ENCODE peak calls at places on chromosome 4, in ten cellular contexts. J is adipocyte; M is SK-N-SH; W is colonic mucosa; F is fibroblast of lung; H is HepG2; V is SJCRH30; A is A549; U is effector memory CD4-positive, alpha-beta T cell; K is neural progenitor cell. Q is an unnamed sample.

GRCh38 chr4:153348006-153348405 is 3.5 kb downstream of the MND1 start:
- DNase-seq in A (no peak), J (no peak), K (no peak), W (no peak), H (no peak), U (no peak), V (no peak), M (peak; percentile 8), F (peak; percentile 74), Q (no peak)

GRCh38 chr4:38664704-38665401 is 854 bp downstream of the KLF3 start:
- DNase-seq in H (peak; percentile 52), W (peak; percentile 70), J (peak; percentile 67), V (peak; percentile 64), A (peak; percentile 62), U (peak; percentile 18), M (peak; percentile 78), F (peak; percentile 63), K (peak; percentile 88), Q (peak; percentile 71)

GRCh38 chr4:183588169-183588675 is 70.8 kb downstream of the RWDD4 start:
- DNase-seq in K (no peak), A (no peak), M (no peak), W (no peak), V (no peak), J (peak; percentile 8), U (no peak), H (no peak), F (peak; percentile 48), Q (no peak)

GRCh38 chr4:64022560-64022959 is 386.7 kb downstream of the TECRL start:
- DNase-seq in J (no peak), W (no peak), F (no peak), M (no peak), H (no peak), U (no peak), K (no peak), V (no peak), A (no peak), Q (no peak)

GRCh38 chr4:33160126-33160525 is 2440.0 kb downstream of the PCDH7 start:
- DNase-seq in H (no peak), F (no peak), U (no peak), A (peak; percentile 0), W (no peak), K (peak; percentile 29), V (peak; percentile 15), M (no peak), J (peak; percentile 82), Q (no peak)

GRCh38 chr4:119124314-119124713 is 11.3 kb upstream of the MYOZ2 start:
- DNase-seq in V (no peak), U (no peak), H (no peak), A (no peak), F (peak; percentile 85), M (no peak), K (no peak), J (peak; percentile 77), W (no peak), Q (no peak)

GRCh38 chr4:174918058-174918457 is at the start of gene ADAM29:
- DNase-seq in V (no peak), K (no peak), F (no peak), J (no peak), A (no peak), W (no peak), U (no peak), M (no peak), H (no peak), Q (no peak)

GRCh38 chr4:52957791-52958190 is 95.7 kb downstream of the RASL11B start:
- DNase-seq in A (no peak), F (no peak), J (no peak), U (no peak), H (no peak), M (no peak), K (no peak), V (no peak), W (no peak), Q (no peak)

GRCh38 chr4:56677673-56678072 is 3.4 kb downstream of the HOPX start:
- DNase-seq in U (no peak), F (no peak), H (no peak), K (no peak), V (no peak), W (no peak), J (no peak), A (no peak), M (no peak), Q (no peak)

GRCh38 chr4:132483-132882 is 8.2 kb downstream of the ZNF718 start:
- DNase-seq in M (no peak), W (no peak), H (no peak), F (no peak), A (no peak), K (no peak), V (no peak), U (no peak), J (no peak), Q (no peak)

GRCh38 chr4:14807857-14808256 is 194.4 kb upstream of the CPEB2 start:
- DNase-seq in H (no peak), M (no peak), F (no peak), J (no peak), A (no peak), U (no peak), W (no peak), V (no peak), K (no peak), Q (no peak)

GRCh38 chr4:70833701-70834100 is 6.0 kb downstream of the GRSF1 start:
- DNase-seq in J (no peak), V (no peak), H (no peak), K (no peak), M (no peak), U (no peak), W (no peak), A (no peak), F (peak; percentile 36), Q (no peak)

GRCh38 chr4:142719854-142720541 is 126.1 kb downstream of the INPP4B start:
- DNase-seq in U (no peak), K (peak; percentile 8), M (peak; percentile 45), F (peak; percentile 71), H (no peak), A (peak; percentile 29), W (no peak), J (peak; percentile 65), V (no peak), Q (no peak)

GRCh38 chr4:124199755-124200154 is 512.8 kb downstream of the ANKRD50 start:
- DNase-seq in K (no peak), U (no peak), A (no peak), M (no peak), W (no peak), H (no peak), J (peak; percentile 55), V (no peak), F (peak; percentile 73), Q (no peak)

GRCh38 chr4:42750091-42750490 is 93.2 kb upstream of the ATP8A1 start:
- DNase-seq in U (no peak), A (no peak), V (no peak), W (no peak), K (no peak), J (no peak), H (no peak), M (peak; percentile 39), F (no peak), Q (peak; percentile 34)

GRCh38 chr4:2154215-2154614 is 87.7 kb downstream of the HAUS3 start:
- DNase-seq in A (no peak), J (no peak), K (no peak), H (no peak), V (no peak), M (no peak), U (no peak), W (no peak), F (no peak), Q (no peak)
- H3K4me1 ChIP-seq in A (no peaks in the 10 kb centered on the region), J (no peaks in the 10 kb centered on the region), K (no peaks in the 10 kb centered on the region), H (no peaks in the 10 kb centered on the region), V (no peaks in the 10 kb centered on the region), M (no peaks in the 10 kb centered on the region), U (no peaks in the 10 kb centered on the region), W (no peaks in the 10 kb centered on the region), F (no peaks in the 10 kb centered on the region), Q (no peaks in the 10 kb centered on the region)

DNA sequence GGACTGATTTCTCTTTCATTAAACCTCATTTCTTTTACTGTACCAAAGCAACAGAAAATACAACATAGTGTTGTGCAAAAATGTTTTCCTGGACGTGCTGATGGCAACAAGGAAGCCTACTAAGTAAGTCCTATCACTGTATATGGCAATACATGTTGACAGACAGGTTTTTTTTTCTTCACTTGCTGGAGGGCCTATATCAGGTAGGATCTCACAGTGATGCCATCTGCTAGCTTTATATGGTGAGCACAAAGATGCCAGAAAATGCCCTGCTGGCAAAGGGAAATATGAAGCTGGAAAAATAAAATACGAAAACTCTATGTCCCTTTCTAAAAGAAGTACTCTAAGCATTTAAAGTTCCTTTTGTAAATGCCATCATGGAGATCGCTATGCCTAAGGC is 119.0 kb upstream of the PDLIM3 start:
- DNase-seq in J (no peak), A (no peak), U (no peak), M (no peak), H (no peak), K (no peak), W (no peak), F (no peak), V (no peak), Q (no peak)
- H3K4me3 ChIP-seq in J (no peak overlapping the region), A (no peak overlapping the region), U (no peak overlapping the region), M (no peak overlapping the region), H (no peak overlapping the region), K (no peak overlapping the region), W (no peak overlapping the region), F (no peak overlapping the region), V (no peak overlapping the region), Q (no peak overlapping the region)

GRCh38 chr4:8199594-8200301 is 658 bp downstream of the SH3TC1 start:
- DNase-seq in F (no peak), W (no peak), K (no peak), A (no peak), J (no peak), M (no peak), V (peak; percentile 29), H (no peak), U (no peak), Q (peak; percentile 64)
- H3K4me1 ChIP-seq in F (peaks cover 23% of the 10 kb centered on the region), W (peaks cover 8% of the 10 kb centered on the region), K (no peaks in the 10 kb centered on the region), A (peaks cover 27% of the 10 kb centered on the region), J (peaks cover 29% of the 10 kb centered on the region), M (peaks cover 13% of the 10 kb centered on the region), V (peaks cover 17% of the 10 kb centered on the region), H (peaks cover 71% of the 10 kb centered on the region), U (peaks cover 44% of the 10 kb centered on the region), Q (peaks cover 22% of the 10 kb centered on the region)

DNA sequence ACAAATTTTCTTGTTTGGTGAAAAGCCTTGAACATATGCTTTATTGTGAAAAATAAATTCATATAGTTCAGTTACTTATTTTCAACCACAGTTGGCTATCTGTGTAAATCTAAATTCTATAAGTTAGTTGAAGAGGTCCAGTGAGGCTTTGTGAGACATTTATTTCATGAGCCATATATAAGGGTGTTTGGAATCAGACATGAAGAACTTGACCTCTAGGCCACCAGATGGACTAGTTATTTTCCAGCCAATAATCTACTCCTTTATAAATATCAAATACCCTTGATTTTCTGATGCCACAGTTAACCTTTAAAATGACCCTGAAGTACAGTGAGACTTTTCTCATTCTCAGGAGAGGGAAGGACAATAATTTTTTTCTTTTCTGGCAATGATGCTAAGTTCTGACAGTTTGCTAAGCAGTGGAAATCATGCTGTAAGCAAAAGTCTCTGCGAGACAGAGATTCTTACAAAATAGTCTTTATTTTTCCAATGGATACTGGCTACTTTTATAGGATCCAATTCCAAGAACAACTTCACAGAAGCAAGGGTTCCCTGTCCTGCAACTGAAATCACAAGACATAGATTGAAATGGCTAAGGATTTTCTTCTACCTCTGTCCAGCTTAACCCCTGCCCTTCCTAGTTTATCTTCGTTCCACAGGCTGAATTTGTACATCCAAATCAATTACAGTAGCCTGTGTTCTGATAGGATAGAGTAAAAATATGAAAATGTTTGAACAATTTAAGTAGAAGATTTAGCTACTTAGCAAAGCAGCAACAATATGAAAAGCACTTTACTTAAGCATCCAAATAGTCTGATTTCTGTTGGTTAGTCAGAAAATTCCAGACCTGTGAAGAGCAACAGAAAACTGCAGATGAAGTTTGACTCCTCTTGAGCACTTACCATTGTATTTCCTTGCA is 2.3 kb downstream of the ARSJ start:
- DNase-seq in A (no peak), F (peak; percentile 50), M (no peak), K (no peak), V (no peak), U (no peak), J (peak; percentile 49), W (no peak), H (no peak), Q (no peak)
- H3K4me3 ChIP-seq in A (peak overlapping the region; percentile 59), F (peak overlapping the region; percentile 78), M (peak overlapping the region; percentile 86), K (no peak overlapping the region), V (peak overlapping the region; percentile 66), U (no peak overlapping the region), J (peak overlapping the region; percentile 94), W (no peak overlapping the region), H (no peak overlapping the region), Q (no peak overlapping the region)